ENCODE peak calls at places on chromosomes 3 and 15, in five cellular contexts. I is stomach; J is CD8-positive, alpha-beta memory T cell; W is cardiac muscle cell; T is ovary. C is an unnamed sample. For H3K27me3, the result is how much of the 10 kb centered on the place peaks cover.

GRCh38 chr3:30646181-30646876 is 39.9 kb downstream of the TGFBR2 start:
- DNase-seq in T (no peak), W (peak), I (no peak), J (no peak), C (no peak)

GRCh38 chr3:50450135-50450911 is 53.1 kb downstream of the CACNA2D2 start:
- DNase-seq in T (no peak), J (peak), I (peak), W (peak), C (peak)

GRCh38 chr3:128490650-128491070 is 2.3 kb downstream of the GATA2 start:
- DNase-seq in J (no peak), I (no peak), W (no peak), T (no peak), C (no peak)

GRCh38 chr15:66706840-66707239 is 4.8 kb downstream of the SMAD6 start:
- DNase-seq in W (no peak), J (no peak), T (no peak), I (no peak), C (no peak)

GRCh38 chr3:113626513-113627371 is 69.7 kb downstream of the USF3 start:
- DNase-seq in T (peak), J (no peak), W (peak), I (peak), C (peak)

GRCh38 chr3:29914861-29915524 is 634.1 kb downstream of the RBMS3 start:
- DNase-seq in T (no peak), W (no peak), I (no peak), J (no peak), C (no peak)

GRCh38 chr3:78029775-78030174 is 989.9 kb downstream of the ROBO2 start:
- DNase-seq in W (no peak), J (no peak), I (no peak), T (peak), C (no peak)

GRCh38 chr3:176920806-176921205 is 276.5 kb downstream of the TBL1XR1 start:
- DNase-seq in I (no peak), T (no peak), W (no peak), J (no peak), C (no peak)

GRCh38 chr3:81462921-81463320 is 298.5 kb downstream of the GBE1 start:
- DNase-seq in I (no peak), W (no peak), J (no peak), T (no peak), C (peak)

GRCh38 chr15:25385986-25386385 is 52.8 kb downstream of the UBE3A start:
- DNase-seq in I (no peak), J (no peak), T (no peak), W (no peak), C (no peak)

GRCh38 chr3:78506581-78507195 is 1261.1 kb downstream of the ROBO1 start:
- DNase-seq in T (no peak), I (no peak), W (peak), J (no peak), C (no peak)

GRCh38 chr15:63501256-63502089 is 2.9 kb upstream of the USP3 start:
- DNase-seq in W (peak), J (peak), T (peak), I (peak), C (peak)

GRCh38 chr3:47661121-47661752 is 82.6 kb upstream of the CSPG5 start:
- DNase-seq in I (no peak), T (peak), J (no peak), W (peak), C (no peak)

GRCh38 chr3:168559012-168559411 is 463.3 kb upstream of the GOLIM4 start:
- DNase-seq in T (no peak), I (no peak), J (no peak), W (no peak), C (no peak)

GRCh38 chr15:39579487-39580116 is 1.3 kb upstream of the THBS1 start:
- DNase-seq in J (no peak), W (peak), I (peak), T (peak), C (peak)

GRCh38 chr15:39581501-39582285 is 814 bp downstream of the THBS1 start:
- DNase-seq in J (no peak), T (peak), W (peak), I (peak), C (peak)

GRCh38 chr15:39582286-39582976 is 1.6 kb downstream of the THBS1 start:
- DNase-seq in I (no peak), W (peak), J (no peak), T (peak), C (no peak)

GRCh38 chr15:39580117-39580629 is 706 bp upstream of the THBS1 start:
- DNase-seq in W (peak), J (peak), I (peak), T (peak), C (peak)

GRCh38 chr15:39580630-39581500 is at the start of gene THBS1:
- DNase-seq in J (no peak), I (peak), T (peak), W (peak), C (peak)
- H3K27ac ChIP-seq in J (no peak), I (peak), T (peak), W (peak), C (peak)

DNA sequence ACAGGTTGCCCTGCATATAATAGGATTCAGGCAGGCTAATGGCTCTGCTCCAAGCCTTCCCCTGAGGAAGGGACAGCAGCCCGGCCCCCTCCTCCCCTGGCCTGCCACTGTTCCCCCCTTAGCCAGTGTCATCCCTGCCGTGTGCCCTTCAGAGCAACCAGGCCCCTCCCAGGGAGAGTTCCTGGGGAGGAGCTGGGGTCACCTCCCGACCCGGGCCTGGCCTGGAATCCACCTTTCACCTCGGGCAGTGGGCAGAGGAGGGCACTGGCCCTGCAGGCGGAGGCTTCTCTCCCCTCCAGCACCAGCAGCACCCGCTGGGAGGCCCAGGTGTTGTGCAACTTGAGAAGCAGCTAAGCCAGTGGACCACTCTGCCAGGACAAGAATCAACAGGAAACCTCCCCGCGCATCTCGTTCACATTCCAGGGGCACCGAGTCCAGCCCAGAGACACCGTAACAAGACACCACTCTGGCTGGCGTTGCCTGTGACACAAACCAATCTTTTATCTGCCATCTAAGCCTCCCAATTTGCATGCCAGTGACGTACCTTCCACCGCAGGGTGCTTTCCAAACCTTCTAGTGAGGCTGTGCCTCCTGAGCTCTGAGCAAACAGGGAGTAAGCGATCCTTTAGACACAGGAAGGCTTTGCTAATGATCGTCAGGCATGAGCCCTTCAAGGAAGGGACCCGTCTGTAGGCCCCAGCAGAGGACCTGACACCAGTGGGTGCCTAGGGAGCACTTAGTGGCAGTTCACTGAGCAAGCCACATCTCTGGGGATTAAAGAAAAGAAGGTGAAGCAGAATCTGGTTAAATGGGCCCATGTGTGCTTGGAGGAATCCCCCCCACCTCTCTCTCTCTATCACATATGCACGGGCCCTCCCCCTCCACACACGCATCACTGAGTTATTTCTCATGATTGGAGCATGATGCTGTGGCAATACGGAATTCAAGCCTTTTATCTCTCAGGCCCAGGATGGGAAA is 98.9 kb upstream of the TLE3 start:
- DNase-seq in W (peak), I (peak), J (no peak), T (peak), C (no peak)
- H3K27me3 ChIP-seq in W (half or more), I (under half), J (under half), T (under half), C (under half)

GRCh38 chr15:39720721-39721611 is 61.7 kb downstream of the FSIP1 start:
- DNase-seq in W (peak), I (no peak), T (no peak), J (no peak), C (no peak)
- H3K4me3 ChIP-seq in W (no peak), I (no peak), T (no peak), J (no peak), C (no peak)

GRCh38 chr3:37545479-37545878 is 316.2 kb upstream of the CTDSPL start:
- DNase-seq in W (no peak), I (no peak), T (peak), J (no peak), C (no peak)
- H3K27ac ChIP-seq in W (no peak), I (peak), T (no peak), J (no peak), C (no peak)

DNA sequence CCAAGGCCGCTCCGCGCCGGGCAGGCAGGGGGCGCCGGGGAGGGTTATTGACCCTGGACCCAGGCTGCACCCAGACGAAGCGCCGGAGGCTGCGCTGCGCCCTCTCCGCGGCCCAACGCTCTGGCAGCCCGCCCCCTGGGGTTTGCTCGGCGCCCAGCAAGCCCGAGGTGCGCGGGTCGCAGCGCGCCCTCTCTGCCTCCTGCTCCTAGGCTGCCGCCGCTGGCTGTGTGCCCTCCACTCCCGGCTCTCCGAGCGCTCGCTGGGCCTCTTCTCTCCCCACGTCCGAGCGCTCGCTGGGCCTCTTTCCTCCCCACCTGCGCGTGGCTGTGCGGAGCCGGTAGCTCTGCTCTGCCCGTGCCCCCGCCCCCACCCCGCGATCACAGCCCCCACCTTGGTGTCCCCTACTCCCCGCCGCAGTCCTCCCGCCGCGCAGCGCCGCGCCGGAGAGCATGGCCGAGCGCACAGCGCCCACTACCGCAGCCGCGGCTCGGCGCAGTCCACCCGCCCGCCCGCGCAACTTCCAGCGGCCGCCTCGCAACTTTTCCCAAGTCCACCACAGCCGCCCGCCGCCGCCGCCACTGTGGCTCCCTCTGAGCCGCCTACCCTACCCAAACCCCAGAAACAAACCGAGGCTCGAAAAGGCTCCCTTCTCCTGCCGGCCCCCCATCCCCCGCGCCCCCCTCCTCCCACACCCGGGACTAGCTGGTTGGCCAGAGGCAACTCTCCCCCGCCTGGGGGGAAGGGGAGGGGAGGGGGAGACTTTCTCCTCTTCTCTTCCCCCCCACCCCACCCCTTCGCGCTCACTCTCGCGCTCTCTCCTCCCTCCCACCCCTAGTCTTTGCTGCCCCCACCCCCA is 1.1 kb downstream of the MECOM start:
- DNase-seq in J (no peak), T (peak), I (peak), W (peak), C (peak)
- H3K27me3 ChIP-seq in J (half or more), T (under half), I (half or more), W (half or more), C (under half)

GRCh38 chr15:40309344-40309862 is 1.7 kb upstream of the PLCB2 start:
- DNase-seq in J (no peak), I (no peak), T (no peak), W (no peak), C (no peak)
- H3K4me3 ChIP-seq in J (peak), I (no peak), T (no peak), W (no peak), C (no peak)

DNA sequence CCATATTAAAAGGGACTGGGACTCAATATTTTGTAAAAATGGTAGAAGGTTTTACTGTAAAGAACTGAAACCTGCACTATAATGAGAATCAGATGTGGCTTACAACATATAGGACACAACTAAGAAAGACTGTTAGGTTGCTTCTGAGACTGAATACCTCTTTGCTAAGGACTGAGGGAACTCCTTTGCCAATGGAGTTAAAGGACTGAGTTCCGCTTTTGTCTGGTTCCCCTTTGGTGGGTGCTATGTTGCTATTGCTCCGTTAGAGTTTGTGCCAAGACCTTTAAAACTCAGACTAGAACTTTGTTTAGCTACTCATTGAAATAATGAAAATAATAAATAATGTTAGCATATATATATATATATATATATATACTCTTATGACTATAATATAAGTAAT is 147.8 kb upstream of the KCNMB2 start:
- DNase-seq in J (no peak), I (no peak), W (no peak), T (no peak), C (no peak)
- H3K27ac ChIP-seq in J (no peak), I (no peak), W (no peak), T (no peak), C (no peak)

GRCh38 chr3:193980326-193980725 is 155.6 kb upstream of the HES1 start:
- DNase-seq in J (no peak), W (peak), T (no peak), I (no peak), C (no peak)
- H3K27me3 ChIP-seq in J (under half), W (under half), T (under half), I (under half), C (under half)

GRCh38 chr3:87035339-87035738 is 44.4 kb upstream of the VGLL3 start:
- DNase-seq in I (no peak), J (no peak), T (no peak), W (no peak), C (no peak)
- H3K4me3 ChIP-seq in I (no peak), J (no peak), T (no peak), W (no peak), C (no peak)

GRCh38 chr15:85652457-85652856 is 142.3 kb downstream of the KLHL25 start:
- DNase-seq in J (no peak), T (no peak), I (no peak), W (no peak), C (no peak)
- H3K27ac ChIP-seq in J (no peak), T (no peak), I (no peak), W (peak), C (no peak)

C was measured in small intestine.